ENCODE peak calls at places on chromosomes 13 and 19, in seven cellular contexts. H is B cell, R is neural crest cell, N is cardiac fibroblast, D is tibial nerve, L is psoas muscle, X is AG09309. K is an unnamed sample.

GRCh38 chr19:3983936-3984583 is 1.2 kb downstream of the EEF2 start:
- DNase-seq in N (peak; percentile 59), X (no peak), R (no peak), H (peak; percentile 52), L (peak; percentile 83), D (no peak), K (no peak)

GRCh38 chr13:113491982-113492381 is 1.5 kb upstream of the DCUN1D2 start:
- DNase-seq in N (no peak), L (no peak), D (no peak), R (no peak), H (no peak), X (no peak), K (no peak)

GRCh38 chr13:99312493-99312883 is 5.3 kb upstream of the GPR183 start:
- DNase-seq in D (peak; percentile 81), L (peak; percentile 92), H (no peak), R (no peak), N (peak; percentile 92), X (peak; percentile 98), K (no peak)

GRCh38 chr19:10353793-10354391 is 14.5 kb upstream of the ICAM3 start:
- DNase-seq in R (peak; percentile 68), N (peak; percentile 46), X (no peak), D (peak; percentile 90), L (peak; percentile 85), H (no peak), K (peak; percentile 17)

GRCh38 chr13:23899555-23899954 is 2.3 kb upstream of the C1QTNF9B start:
- DNase-seq in R (peak; percentile 36), L (no peak), X (peak; percentile 11), N (peak; percentile 73), D (peak; percentile 62), H (peak; percentile 51), K (no peak)

GRCh38 chr19:48400018-48400742 is 6.7 kb downstream of the GRIN2D start:
- DNase-seq in X (no peak), R (peak; percentile 51), H (no peak), D (peak; percentile 51), N (peak; percentile 91), L (peak; percentile 76), K (peak; percentile 43)

GRCh38 chr19:16161848-16162247 is 11.5 kb downstream of the CIB3 start:
- DNase-seq in D (no peak), X (peak; percentile 21), L (no peak), H (no peak), R (no peak), N (peak; percentile 85), K (no peak)

GRCh38 chr19:17041994-17042393 is 15.4 kb upstream of the CPAMD8 start:
- DNase-seq in X (no peak), R (no peak), N (no peak), D (no peak), L (no peak), H (no peak), K (no peak)

GRCh38 chr13:101305981-101306411 is 110.3 kb downstream of the NALCN start:
- DNase-seq in R (no peak), L (no peak), D (no peak), N (no peak), H (no peak), X (no peak), K (no peak)

GRCh38 chr13:112755331-112755730 is 65.5 kb downstream of the ATP11A start:
- DNase-seq in X (no peak), N (no peak), L (peak; percentile 46), H (no peak), D (no peak), R (no peak), K (no peak)

GRCh38 chr19:4715529-4716221 is 8.0 kb downstream of the DPP9 start:
- DNase-seq in D (no peak), H (no peak), X (no peak), L (no peak), R (no peak), N (no peak), K (no peak)

GRCh38 chr19:54905908-54906511 is at the start of gene NCR1:
- DNase-seq in H (peak; percentile 23), N (no peak), X (no peak), D (no peak), L (no peak), R (no peak), K (no peak)

GRCh38 chr19:2848625-2849024 is 7.3 kb downstream of the ZNF555 start:
- DNase-seq in H (no peak), D (no peak), N (no peak), L (no peak), R (no peak), X (peak; percentile 58), K (no peak)

GRCh38 chr19:57613941-57614743 is at the start of gene ZNF134:
- DNase-seq in X (peak; percentile 44), L (peak; percentile 96), H (peak; percentile 94), N (peak; percentile 91), D (peak; percentile 78), R (peak; percentile 87), K (peak; percentile 96)

GRCh38 chr19:44308011-44308410 is 3.2 kb upstream of the ZNF235 start:
- DNase-seq in R (no peak), N (peak; percentile 74), X (no peak), D (no peak), H (no peak), L (no peak), K (no peak)

GRCh38 chr13:50509167-50509566 is 334.3 kb downstream of the DLEU7 start:
- DNase-seq in D (no peak), X (no peak), N (no peak), R (no peak), H (no peak), L (no peak), K (no peak)

GRCh38 chr19:5547881-5548280 is 19.9 kb downstream of the TINCR start:
- DNase-seq in L (no peak), D (no peak), H (no peak), N (peak; percentile 39), X (no peak), R (no peak), K (no peak)

GRCh38 chr13:110714798-110715394 is 1.4 kb downstream of the ING1 start:
- DNase-seq in L (peak; percentile 78), H (no peak), D (peak; percentile 48), R (peak; percentile 37), N (peak; percentile 44), X (no peak), K (no peak)

GRCh38 chr19:2051771-2052704 is 994 bp upstream of the MKNK2 start:
- DNase-seq in H (peak; percentile 87), N (no peak), R (no peak), D (no peak), L (peak; percentile 75), X (no peak), K (no peak)

GRCh38 chr19:53813996-53814395 is 10.1 kb downstream of the NLRP12 start:
- DNase-seq in R (no peak), D (no peak), L (no peak), N (peak; percentile 70), X (no peak), H (no peak), K (no peak)

GRCh38 chr19:49205114-49205513 is 47.5 kb downstream of the TRPM4 start:
- DNase-seq in R (no peak), L (no peak), N (no peak), X (no peak), H (peak; percentile 32), D (no peak), K (no peak)

GRCh38 chr13:81133066-81133465 is 792.1 kb upstream of the SPRY2 start:
- DNase-seq in R (no peak), D (no peak), N (peak; percentile 61), H (no peak), L (no peak), X (no peak), K (no peak)

GRCh38 chr19:12784871-12785430 is 6.3 kb upstream of the JUNB start:
- DNase-seq in R (no peak), N (peak; percentile 34), L (no peak), X (no peak), H (peak; percentile 49), D (no peak), K (no peak)

GRCh38 chr19:17002455-17002854 is 24.2 kb downstream of the CPAMD8 start:
- DNase-seq in H (no peak), R (no peak), D (no peak), L (no peak), N (no peak), X (no peak), K (no peak)

GRCh38 chr13:80131204-80131603 is 209.7 kb downstream of the SPRY2 start:
- DNase-seq in L (peak; percentile 87), X (no peak), R (peak; percentile 63), H (no peak), N (peak; percentile 77), D (peak; percentile 43), K (no peak)

GRCh38 chr19:38544569-38545315 is 73.0 kb downstream of the MAP4K1 start:
- DNase-seq in X (no peak), N (peak; percentile 23), H (no peak), R (no peak), D (no peak), L (no peak), K (no peak)
- TF ChIP-seq CTCF in X (no peak), N (peak; percentile 50), H (peak; percentile 39), R (peak; percentile 24), D (no peak), L (no peak), K (no peak)

GRCh38 chr13:48975101-48975925 is at the start of gene FNDC3A:
- DNase-seq in D (peak; percentile 27), H (no peak), N (peak; percentile 69), L (peak; percentile 89), X (no peak), R (peak; percentile 14), K (peak; percentile 91)
- TF ChIP-seq CTCF in D (no peak), H (peak; percentile 15), N (peak; percentile 15), L (no peak), X (no peak), R (peak; percentile 30), K (peak; percentile 12)

DNA sequence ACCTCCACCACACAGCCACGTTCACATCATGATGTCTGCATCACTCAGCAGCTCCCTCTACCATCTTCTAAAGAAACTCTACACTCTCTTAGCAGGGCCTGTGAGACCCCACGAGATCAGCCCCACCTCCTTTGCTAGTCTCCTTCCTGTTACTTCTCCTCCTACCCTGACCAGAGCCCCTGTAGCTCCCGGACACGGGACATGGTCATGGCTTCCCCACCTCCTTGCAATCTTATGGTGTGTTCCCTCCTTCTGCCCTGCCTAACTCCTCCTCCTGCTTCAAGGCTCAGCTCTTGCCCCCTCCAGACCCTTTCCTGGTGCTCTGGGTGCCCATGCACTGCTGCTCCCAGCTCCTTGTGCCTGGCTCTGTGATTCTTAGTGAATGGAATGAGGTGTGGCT is 8.1 kb upstream of the MRPS31 start:
- DNase-seq in L (no peak), D (no peak), N (no peak), X (no peak), H (no peak), R (no peak), K (no peak)
- TF ChIP-seq CTCF in L (no peak), D (no peak), N (no peak), X (no peak), H (no peak), R (no peak), K (no peak)

DNA sequence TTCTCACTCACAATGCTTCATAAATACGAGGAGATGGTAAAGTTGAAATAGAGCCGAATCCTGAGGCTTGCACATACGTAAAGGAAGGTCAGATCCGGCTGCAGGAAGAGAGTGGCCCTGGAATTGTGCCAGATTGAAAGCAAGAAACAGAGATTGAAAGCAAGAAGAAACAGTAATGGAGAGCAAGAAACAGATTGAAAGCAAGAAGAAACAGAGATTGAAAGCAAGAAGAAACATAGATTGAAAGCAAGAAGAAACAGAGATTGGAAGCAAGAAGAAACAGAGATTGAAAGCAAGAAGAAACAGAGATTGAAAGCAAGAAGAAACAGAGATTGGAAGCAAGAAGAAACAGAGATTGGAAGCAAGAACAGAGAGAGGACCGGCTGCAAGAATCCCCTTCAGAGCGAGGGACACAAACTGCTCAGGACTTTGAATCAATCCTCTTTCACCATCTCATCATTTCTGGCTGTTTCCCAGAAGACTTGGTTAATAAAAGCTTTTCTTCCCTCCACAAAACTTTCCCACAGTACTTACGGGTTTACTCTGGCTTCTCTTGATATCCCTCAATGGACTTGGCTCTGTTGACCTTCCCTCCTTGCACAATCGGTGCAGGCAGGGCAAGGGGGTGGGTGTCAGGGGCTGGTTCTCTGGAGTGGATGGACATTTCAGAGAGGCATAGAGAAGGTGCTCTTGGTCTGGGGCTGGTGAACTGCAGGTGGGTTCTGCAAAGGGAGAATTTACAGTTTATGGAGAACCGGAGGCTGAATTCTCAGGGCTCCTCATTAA is 25.5 kb downstream of the OR7A5 start:
- DNase-seq in X (no peak), D (no peak), H (no peak), R (no peak), N (no peak), L (peak; percentile 65), K (no peak)
- TF ChIP-seq CTCF in X (no peak), D (no peak), H (no peak), R (no peak), N (no peak), L (no peak), K (no peak)

K was measured in GM10248.